ENCODE peak calls at places on chromosome 3, in nine cellular contexts. F, K, T, Z, B, I, X, V and H are unnamed samples.

GRCh38 chr3:138625707-138626365 is 17.3 kb downstream of the FAIM start:
- DNase-seq in F (peak; percentile 8), K (no peak), T (no peak), Z (no peak), B (no peak), I (no peak), X (no peak), V (no peak), H (no peak)

GRCh38 chr3:69105320-69105719 is 17.1 kb downstream of the LMOD3 start:
- DNase-seq in F (no peak), K (no peak), T (no peak), Z (no peak), B (no peak), I (no peak), X (no peak), V (no peak), H (no peak)

GRCh38 chr3:72800869-72801268 is 47.4 kb downstream of the SHQ1 start:
- DNase-seq in F (no peak), K (no peak), T (no peak), Z (no peak), B (no peak), I (no peak), X (no peak), V (no peak), H (no peak)

GRCh38 chr3:80526153-80526552 is 758.4 kb upstream of the ROBO1 start:
- DNase-seq in F (no peak), K (no peak), T (no peak), Z (no peak), B (no peak), I (no peak), X (no peak), V (no peak), H (no peak)

GRCh38 chr3:126522363-126522788 is 1.6 kb upstream of the CHST13 start:
- DNase-seq in F (no peak), K (peak; percentile 18), T (peak; percentile 30), Z (peak; percentile 80), B (peak; percentile 64), I (no peak), X (peak; percentile 78), V (peak; percentile 28), H (peak; percentile 85)

GRCh38 chr3:48467473-48468267 is 21.1 kb downstream of the ATRIP start:
- DNase-seq in F (no peak), K (no peak), T (no peak), Z (no peak), B (no peak), I (no peak), X (no peak), V (no peak), H (no peak)

GRCh38 chr3:97823503-97824004 is 1.7 kb downstream of the CRYBG3 start:
- DNase-seq in F (no peak), K (no peak), T (no peak), Z (no peak), B (no peak), I (no peak), X (no peak), V (no peak), H (no peak)

GRCh38 chr3:31575448-31575847 is 42.7 kb downstream of the STT3B start:
- DNase-seq in F (no peak), K (no peak), T (no peak), Z (no peak), B (no peak), I (no peak), X (no peak), V (no peak), H (no peak)

GRCh38 chr3:13493867-13494441 is 13.8 kb downstream of the HDAC11 start:
- DNase-seq in F (no peak), K (no peak), T (no peak), Z (no peak), B (no peak), I (no peak), X (no peak), V (no peak), H (no peak)

GRCh38 chr3:155228636-155229035 is 64.8 kb downstream of the STRIT1 start:
- DNase-seq in F (no peak), K (no peak), T (no peak), Z (no peak), B (no peak), I (no peak), X (no peak), V (no peak), H (no peak)

GRCh38 chr3:149403443-149403842 is 26.0 kb upstream of the TM4SF1 start:
- DNase-seq in F (no peak), K (no peak), T (no peak), Z (no peak), B (no peak), I (no peak), X (no peak), V (no peak), H (no peak)